ENCODE peak calls at places on chromosomes 5 and 9, in five cellular contexts. I is activated CD8-positive, alpha-beta memory T cell treated with anti-CD3 and anti-CD28 coated beads, Interleukin-2, amount 50 U/mL, for 48 hours; A is mucosa of gallbladder; S is activated T-cell treated with anti-CD3 and anti-CD28 coated beads, Interleukin-2, amount 50 U/mL, for 72 hours; H is endothelial cell. U is an unnamed sample.

GRCh38 chr9:100730126-100730525 is 152.2 kb downstream of the CAVIN4 start:
- DNase-seq in I (no peak), A (no peak), S (no peak), H (no peak), U (no peak)

GRCh38 chr5:178241259-178241658 is 8.7 kb upstream of the PHYKPL start:
- DNase-seq in I (no peak), A (no peak), S (no peak), H (no peak), U (no peak)

GRCh38 chr5:79493596-79494343 is 20.2 kb downstream of the HOMER1 start:
- DNase-seq in I (no peak), A (no peak), S (no peak), H (no peak), U (no peak)

GRCh38 chr5:117794847-117795246 is 1193.5 kb downstream of the DTWD2 start:
- DNase-seq in I (no peak), A (no peak), S (no peak), H (no peak), U (no peak)

GRCh38 chr9:23829580-23830458 is 3.8 kb upstream of the ELAVL2 start:
- DNase-seq in I (no peak), A (no peak), S (no peak), H (peak), U (no peak)

GRCh38 chr5:26034813-26035212 is 1003.6 kb downstream of the CDH9 start:
- DNase-seq in I (no peak), A (no peak), S (no peak), H (no peak), U (no peak)

GRCh38 chr5:96703384-96703910 is 41.3 kb downstream of the CAST start:
- DNase-seq in I (no peak), A (no peak), S (no peak), H (no peak), U (no peak)

GRCh38 chr5:155189981-155190380 is 176.4 kb downstream of the KIF4B start:
- DNase-seq in I (no peak), A (no peak), S (no peak), H (no peak), U (no peak)